ENCODE peak calls at places on chromosomes 12 and 14, in seven cellular contexts. L is SK-N-SH, Q is ovary, A is K562, H is transverse colon, I is suprapubic skin, Z is A549. C is an unnamed sample.
A peak's percentile ranks its signal among the peaks of the same experiment; 100 is the strongest.

GRCh38 chr14:51564986-51565604 is 86.6 kb upstream of the FRMD6 start:
- DNase-seq in L (no peak), Q (no peak), Z (no peak), H (no peak), A (no peak), I (no peak), C (no peak)

GRCh38 chr12:91482231-91482630 is 299.6 kb upstream of the DCN start:
- DNase-seq in L (no peak), A (no peak), Z (no peak), H (no peak), Q (no peak), I (no peak), C (no peak)

GRCh38 chr12:62632521-62632920 is 165.9 kb downstream of the MON2 start:
- DNase-seq in H (peak; percentile 35), Z (no peak), L (peak; percentile 79), Q (peak; percentile 69), A (no peak), I (peak; percentile 77), C (peak; percentile 38)

GRCh38 chr14:34843011-34843554 is 32.1 kb downstream of the BAZ1A start:
- DNase-seq in Z (peak; percentile 55), A (peak; percentile 26), I (no peak), L (peak; percentile 11), H (no peak), Q (no peak), C (no peak)

GRCh38 chr12:109770104-109770860 is 56.7 kb downstream of the FAM222A start:
- DNase-seq in Z (no peak), L (peak; percentile 27), I (no peak), H (no peak), A (no peak), Q (peak; percentile 83), C (no peak)

GRCh38 chr12:78229491-78230209 is 399.0 kb downstream of the NAV3 start:
- DNase-seq in Z (peak; percentile 65), L (peak; percentile 13), I (no peak), Q (no peak), A (no peak), H (peak; percentile 44), C (no peak)

GRCh38 chr14:34569750-34570149 is 30.2 kb upstream of the EAPP start:
- DNase-seq in Z (no peak), Q (no peak), A (no peak), L (no peak), H (no peak), I (no peak), C (no peak)

GRCh38 chr12:123223241-123223668 is 9.7 kb downstream of the MPHOSPH9 start:
- DNase-seq in Q (no peak), H (peak; percentile 23), A (no peak), Z (no peak), I (no peak), L (no peak), C (no peak)

GRCh38 chr12:96195845-96196451 is 1.8 kb downstream of the ELK3 start:
- DNase-seq in A (peak; percentile 45), L (peak; percentile 67), H (peak; percentile 26), I (no peak), Q (peak; percentile 38), Z (peak; percentile 35), C (no peak)

GRCh38 chr12:105957058-105957457 is 181.7 kb downstream of the NUAK1 start:
- DNase-seq in I (no peak), Z (no peak), Q (no peak), H (no peak), A (no peak), L (no peak), C (no peak)

GRCh38 chr12:57816001-57816854 is 2.3 kb downstream of the AVIL start:
- DNase-seq in I (no peak), Z (no peak), Q (no peak), L (peak; percentile 67), H (no peak), A (no peak), C (no peak)

GRCh38 chr12:68176252-68176651 is 16.7 kb upstream of the IFNG start:
- DNase-seq in I (no peak), A (no peak), Q (no peak), L (no peak), Z (no peak), H (no peak), C (no peak)

GRCh38 chr12:49863946-49864816 is 21.3 kb upstream of the BCDIN3D start:
- DNase-seq in H (no peak), Q (no peak), I (no peak), Z (no peak), L (no peak), A (no peak), C (no peak)

GRCh38 chr14:77791225-77791600 is 8.7 kb upstream of the ADCK1 start:
- DNase-seq in I (no peak), H (no peak), Z (no peak), L (no peak), A (no peak), Q (no peak), C (no peak)

GRCh38 chr12:114726092-114726710 is 42.2 kb upstream of the TBX3 start:
- DNase-seq in A (no peak), Z (no peak), L (peak; percentile 69), H (no peak), Q (no peak), I (no peak), C (no peak)

GRCh38 chr12:5784626-5785130 is 160.4 kb downstream of the ANO2 start:
- DNase-seq in I (no peak), L (no peak), A (no peak), Q (no peak), Z (no peak), H (no peak), C (no peak)

GRCh38 chr14:55804198-55804553 is 224.2 kb downstream of the KTN1 start:
- DNase-seq in A (no peak), Z (no peak), H (no peak), L (no peak), Q (no peak), I (no peak), C (no peak)

GRCh38 chr14:55803506-55804197 is 223.6 kb downstream of the KTN1 start:
- DNase-seq in H (no peak), Z (no peak), Q (no peak), A (no peak), I (no peak), L (no peak), C (no peak)

GRCh38 chr14:55802986-55803431 is 223.0 kb downstream of the KTN1 start:
- DNase-seq in H (no peak), Z (peak; percentile 87), L (no peak), I (no peak), Q (no peak), A (peak; percentile 6), C (no peak)

GRCh38 chr14:55807059-55807499 is 227.1 kb downstream of the KTN1 start:
- DNase-seq in I (peak; percentile 93), Q (peak; percentile 87), Z (peak; percentile 69), L (peak; percentile 38), H (peak; percentile 96), A (peak; percentile 29), C (peak; percentile 90)

GRCh38 chr14:55805250-55805649 is 225.2 kb downstream of the KTN1 start:
- DNase-seq in Q (no peak), I (no peak), H (no peak), A (no peak), L (no peak), Z (no peak), C (no peak)
- H3K4me1 ChIP-seq in Q (peaks cover 6% of the 10 kb centered on the region), I (peaks cover 24% of the 10 kb centered on the region), H (peaks cover 3% of the 10 kb centered on the region), A (peaks cover 15% of the 10 kb centered on the region), L (no peaks in the 10 kb centered on the region), Z (peaks cover 37% of the 10 kb centered on the region), C (peaks cover 44% of the 10 kb centered on the region)

GRCh38 chr12:125292700-125293099 is 227.5 kb downstream of the AACS start:
- DNase-seq in Z (no peak), A (no peak), H (no peak), I (no peak), L (no peak), Q (no peak), C (no peak)

GRCh38 chr12:125300249-125300648 is 235.0 kb downstream of the AACS start:
- DNase-seq in A (no peak), L (no peak), H (no peak), I (no peak), Q (no peak), Z (no peak), C (no peak)

GRCh38 chr12:125299840-125300239 is 234.6 kb downstream of the AACS start:
- DNase-seq in I (no peak), Z (no peak), L (no peak), H (no peak), A (no peak), Q (no peak), C (no peak)

GRCh38 chr12:125296701-125297100 is 231.5 kb downstream of the AACS start:
- DNase-seq in Z (no peak), I (no peak), H (no peak), L (no peak), Q (no peak), A (no peak), C (no peak)

DNA sequence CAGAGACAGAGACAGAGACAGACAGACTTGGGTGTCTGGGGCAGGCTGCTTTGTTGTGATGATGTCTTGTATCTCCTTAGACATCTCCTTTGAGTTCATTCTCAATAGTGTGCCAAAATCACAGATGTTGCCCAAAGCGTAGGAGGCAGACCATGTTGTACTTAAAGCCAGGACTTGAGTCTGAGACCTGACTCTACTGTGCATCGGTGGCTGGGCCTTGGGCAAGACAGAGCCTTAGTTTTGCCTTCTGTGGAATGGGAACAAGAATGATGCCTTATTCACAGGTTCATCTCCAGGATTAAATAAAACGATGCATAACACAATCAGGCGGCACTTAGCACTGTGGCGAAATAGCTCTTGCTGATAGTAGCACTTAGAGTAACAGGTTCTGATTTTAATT is 230.3 kb downstream of the AACS start:
- DNase-seq in I (no peak), Z (no peak), A (no peak), H (no peak), Q (no peak), L (no peak), C (no peak)
- TF ChIP-seq EP300 in I (no peak), Z (no peak), A (no peak), H (no peak), Q (no peak), L (no peak), C (no peak)

DNA sequence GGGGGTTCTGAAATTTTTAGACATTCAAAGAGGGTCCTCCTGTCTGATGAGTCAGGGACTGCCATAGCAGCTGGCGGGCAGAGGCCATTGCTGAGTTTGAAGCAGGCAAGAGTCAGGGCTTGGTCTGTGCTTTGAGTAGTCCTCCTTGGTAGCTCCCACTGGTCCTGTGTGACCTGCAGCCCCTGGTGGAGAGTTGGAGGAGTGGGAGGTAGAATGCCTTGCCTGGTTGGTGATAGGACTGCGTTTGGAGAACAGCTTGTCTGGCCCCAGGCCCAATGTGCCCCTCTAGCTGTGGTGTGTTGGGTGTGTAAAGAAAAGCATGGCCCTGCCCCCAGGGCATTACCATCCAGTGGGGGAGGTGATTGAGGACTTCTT is 116.7 kb downstream of the BEGAIN start:
- DNase-seq in I (no peak), H (no peak), Z (no peak), Q (no peak), L (no peak), A (peak; percentile 13), C (no peak)
- TF ChIP-seq CTCF in I (no peak), H (no peak), Z (no peak), Q (no peak), L (no peak), A (peak; percentile 22), C (no peak)

DNA sequence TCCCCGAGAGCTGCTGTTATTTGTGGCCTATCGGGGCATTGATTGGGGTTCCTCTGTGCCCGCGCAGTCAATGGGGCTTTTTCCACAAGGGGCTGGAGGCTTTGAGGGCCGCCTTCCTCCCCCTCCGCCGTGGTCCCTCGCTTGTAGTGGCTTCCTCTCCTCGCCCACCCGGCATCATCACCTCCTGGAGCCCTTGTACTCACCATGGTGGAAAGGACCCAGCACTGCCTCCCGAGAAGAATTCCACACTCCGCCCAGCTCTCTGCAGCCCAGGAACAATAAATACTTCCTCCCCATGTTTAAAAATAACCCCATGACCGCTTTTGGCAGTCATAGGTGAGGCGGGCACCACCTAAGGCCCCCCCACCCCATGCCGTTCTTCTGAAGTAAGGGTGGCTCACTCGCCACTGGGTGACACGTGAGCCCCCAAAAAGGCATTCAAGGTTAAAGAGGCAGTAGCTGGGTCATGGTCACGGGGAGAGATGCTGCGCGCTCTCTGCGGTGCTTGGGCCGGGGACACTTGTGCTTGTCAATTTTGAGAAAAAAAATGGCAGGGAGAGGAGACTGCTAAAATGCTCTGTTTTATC is at the start of gene MYL2:
- DNase-seq in Z (no peak), H (no peak), Q (no peak), I (no peak), L (no peak), A (no peak), C (no peak)
- H3K4me1 ChIP-seq in Z (peaks cover 27% of the 10 kb centered on the region), H (no peaks in the 10 kb centered on the region), Q (no peaks in the 10 kb centered on the region), I (no peaks in the 10 kb centered on the region), L (peaks cover 10% of the 10 kb centered on the region), A (no peaks in the 10 kb centered on the region), C (no peaks in the 10 kb centered on the region)

C was measured in tibial nerve.